ENCODE peak calls at places on chromosomes 6 and 20, in eight cellular contexts. H is astrocyte of the spinal cord; G is naive thymus-derived CD8-positive, alpha-beta T cell; K is SW 1271; B is activated CD4-positive, alpha-beta T cell treated with anti-CD3 and anti-CD28 coated beads for 36 hours; J is Caki2; E is right cardiac atrium; T is NCI-H1417. Y is an unnamed sample.

GRCh38 chr20:10741060-10741459 is 67.3 kb upstream of the JAG1 start:
- DNase-seq in K (no peak), B (no peak), E (no peak), H (no peak), G (no peak), T (no peak), J (no peak), Y (no peak)

GRCh38 chr6:7137335-7138106 is 29.8 kb downstream of the RREB1 start:
- DNase-seq in E (peak; percentile 72), B (peak; percentile 85), K (no peak), J (no peak), H (peak; percentile 68), T (no peak), G (peak; percentile 44), Y (no peak)

GRCh38 chr6:106360989-106361430 is 493 bp downstream of the CRYBG1 start:
- DNase-seq in K (no peak), J (no peak), T (peak; percentile 62), H (no peak), B (peak; percentile 62), G (no peak), E (peak; percentile 53), Y (no peak)

GRCh38 chr20:53943522-53944291 is 126.7 kb downstream of the BCAS1 start:
- DNase-seq in T (no peak), B (peak; percentile 53), G (no peak), H (peak; percentile 58), K (no peak), E (no peak), J (peak; percentile 42), Y (no peak)

GRCh38 chr6:29757701-29758293 is 34.6 kb downstream of the HLA-F start:
- DNase-seq in H (no peak), E (no peak), B (no peak), K (no peak), T (no peak), G (no peak), J (peak; percentile 43), Y (no peak)

GRCh38 chr6:122775975-122776374 is 3.5 kb upstream of the FABP7 start:
- DNase-seq in J (no peak), T (no peak), G (no peak), E (no peak), K (no peak), H (no peak), B (no peak), Y (no peak)

GRCh38 chr6:134230087-134230717 is 87.7 kb downstream of the SGK1 start:
- DNase-seq in H (no peak), B (no peak), E (peak; percentile 57), J (no peak), T (no peak), K (no peak), G (no peak), Y (no peak)

GRCh38 chr6:109513571-109514071 is 30.6 kb upstream of the ZBTB24 start:
- DNase-seq in H (peak; percentile 83), T (no peak), J (peak; percentile 41), K (no peak), E (no peak), B (no peak), G (no peak), Y (no peak)

GRCh38 chr6:105869835-105870506 is 216.2 kb upstream of the PRDM1 start:
- DNase-seq in J (no peak), T (no peak), G (no peak), B (no peak), K (no peak), E (no peak), H (no peak), Y (no peak)

GRCh38 chr6:157982297-157982579 is 575 bp downstream of the SYNJ2 start:
- DNase-seq in T (peak; percentile 86), J (peak; percentile 18), K (no peak), B (peak; percentile 62), G (no peak), E (peak; percentile 80), H (no peak), Y (no peak)

GRCh38 chr6:149614352-149614751 is 34.2 kb downstream of the KATNA1 start:
- DNase-seq in B (no peak), E (no peak), G (no peak), K (no peak), H (peak; percentile 11), J (no peak), T (no peak), Y (no peak)

GRCh38 chr20:57959589-57959988 is 249.8 kb upstream of the PMEPA1 start:
- DNase-seq in T (no peak), B (no peak), K (no peak), G (no peak), H (no peak), E (no peak), J (no peak), Y (no peak)

GRCh38 chr6:135522975-135523692 is 25.6 kb upstream of the AHI1 start:
- DNase-seq in K (no peak), G (no peak), J (no peak), T (peak; percentile 12), E (no peak), B (no peak), H (no peak), Y (no peak)

GRCh38 chr6:139611327-139611958 is 237.0 kb upstream of the CITED2 start:
- DNase-seq in T (no peak), B (no peak), K (no peak), H (no peak), J (no peak), G (no peak), E (no peak), Y (no peak)

GRCh38 chr6:79868098-79868722 is 79.1 kb downstream of the ELOVL4 start:
- DNase-seq in T (peak; percentile 87), J (peak; percentile 69), G (peak; percentile 44), B (peak; percentile 35), H (peak; percentile 77), E (no peak), K (no peak), Y (peak; percentile 56)

GRCh38 chr6:11232968-11233626 is 629 bp upstream of the NEDD9 start:
- DNase-seq in E (no peak), B (no peak), K (no peak), T (peak; percentile 66), G (peak; percentile 58), H (no peak), J (no peak), Y (no peak)

GRCh38 chr6:63272397-63272796 is 47.4 kb downstream of the LGSN start:
- DNase-seq in J (no peak), E (no peak), H (peak; percentile 5), K (no peak), B (no peak), G (no peak), T (no peak), Y (peak; percentile 28)

GRCh38 chr20:20205141-20205861 is 153.0 kb downstream of the CFAP61 start:
- DNase-seq in T (peak; percentile 38), H (no peak), B (no peak), J (no peak), E (no peak), K (no peak), G (no peak), Y (no peak)

GRCh38 chr6:28134015-28134414 is 7.7 kb upstream of the ZKSCAN8 start:
- DNase-seq in J (peak; percentile 34), G (peak; percentile 20), K (no peak), E (no peak), H (peak; percentile 35), T (peak; percentile 14), B (peak; percentile 41), Y (peak; percentile 32)

GRCh38 chr20:51326241-51326819 is 216.2 kb downstream of the NFATC2 start:
- DNase-seq in J (no peak), E (no peak), T (no peak), H (no peak), G (peak; percentile 3), K (peak; percentile 22), B (peak; percentile 78), Y (no peak)

GRCh38 chr20:10034717-10035571 is at the start of gene ANKEF1:
- DNase-seq in E (peak; percentile 91), K (peak; percentile 69), G (peak; percentile 76), H (peak; percentile 60), J (peak; percentile 84), B (peak; percentile 76), T (peak; percentile 95), Y (no peak)

GRCh38 chr6:37990762-37991525 is 171.4 kb downstream of the ZFAND3 start:
- DNase-seq in K (peak; percentile 31), E (no peak), B (no peak), H (peak; percentile 86), G (no peak), J (peak; percentile 18), T (peak; percentile 7), Y (no peak)

GRCh38 chr20:53884859-53885654 is 185.3 kb downstream of the BCAS1 start:
- DNase-seq in E (no peak), J (no peak), K (no peak), G (no peak), B (peak; percentile 73), H (no peak), T (no peak), Y (no peak)

GRCh38 chr6:33417127-33417902 is 592 bp downstream of the CUTA start:
- DNase-seq in K (peak; percentile 42), J (no peak), H (peak; percentile 71), T (peak; percentile 51), G (no peak), B (peak; percentile 54), E (no peak), Y (no peak)

GRCh38 chr6:36118550-36119107 is 11.7 kb upstream of the MAPK13 start:
- DNase-seq in E (no peak), G (peak; percentile 73), B (peak; percentile 76), K (no peak), H (no peak), J (peak; percentile 75), T (peak; percentile 25), Y (no peak)

GRCh38 chr20:54174452-54175175 is 828 bp upstream of the CYP24A1 start:
- DNase-seq in T (no peak), E (no peak), H (peak; percentile 6), J (peak; percentile 59), G (no peak), K (no peak), B (no peak), Y (no peak)

GRCh38 chr20:36852187-36852586 is 23.8 kb upstream of the TLDC2 start:
- DNase-seq in H (no peak), J (no peak), T (no peak), E (peak; percentile 86), K (no peak), G (no peak), B (no peak), Y (no peak)

GRCh38 chr6:166341915-166342292 is 441 bp downstream of the SFT2D1 start:
- DNase-seq in G (no peak), H (peak; percentile 31), E (no peak), K (no peak), B (peak; percentile 32), T (no peak), J (no peak), Y (no peak)

GRCh38 chr6:159729598-159729997 is 2.3 kb downstream of the WTAP start:
- DNase-seq in J (no peak), E (no peak), G (no peak), K (no peak), T (no peak), H (peak; percentile 25), B (no peak), Y (no peak)

GRCh38 chr20:50360218-50360672 is 149.9 kb upstream of the PTPN1 start:
- DNase-seq in T (peak; percentile 44), B (no peak), G (no peak), J (no peak), K (no peak), E (no peak), H (no peak), Y (no peak)

GRCh38 chr6:38155576-38156204 is 336.2 kb downstream of the ZFAND3 start:
- DNase-seq in T (no peak), J (no peak), K (no peak), G (no peak), H (peak; percentile 34), E (peak; percentile 32), B (no peak), Y (peak; percentile 22)

GRCh38 chr20:60071965-60072364 is 113.7 kb downstream of the CDH26 start:
- DNase-seq in H (peak; percentile 34), B (no peak), K (no peak), J (no peak), G (no peak), E (no peak), T (no peak), Y (no peak)

GRCh38 chr20:4867036-4867435 is 134.3 kb downstream of the SLC23A2 start:
- DNase-seq in E (no peak), J (no peak), H (no peak), K (no peak), B (no peak), G (no peak), T (no peak), Y (no peak)

GRCh38 chr6:27091661-27092315 is 155.7 kb upstream of the PRSS16 start:
- DNase-seq in E (no peak), T (no peak), J (peak; percentile 87), B (peak; percentile 60), K (peak; percentile 86), G (no peak), H (peak; percentile 89), Y (peak; percentile 86)